ENCODE peak calls at places on chromosomes 4 and X, in nine cellular contexts. F, H, J, W, T, L, R, E and I are unnamed samples.

GRCh38 chr4:76589402-76589801 is 154.4 kb downstream of the SHROOM3 start:
- DNase-seq in F (no peak), H (peak), J (no peak), W (peak), T (no peak), L (no peak), R (peak), E (no peak), I (no peak)

GRCh38 chr4:104490770-104491395 is 3.8 kb downstream of the CXXC4 start:
- DNase-seq in F (no peak), H (peak), J (peak), W (peak), T (peak), L (peak), R (peak), E (no peak), I (peak)

GRCh38 chr4:54066718-54067129 is 2.3 kb upstream of the CHIC2 start:
- DNase-seq in F (no peak), H (no peak), J (no peak), W (no peak), T (no peak), L (no peak), R (no peak), E (no peak), I (no peak)

GRCh38 chr4:156939801-156940200 is 31.8 kb downstream of the PDGFC start:
- DNase-seq in F (no peak), H (no peak), J (no peak), W (no peak), T (no peak), L (no peak), R (no peak), E (no peak), I (no peak)

GRCh38 chr4:182478475-182478874 is 235.3 kb downstream of the TENM3 start:
- DNase-seq in F (no peak), H (peak), J (no peak), W (peak), T (peak), L (no peak), R (peak), E (no peak), I (peak)

GRCh38 chr4:75916091-75916661 is 13.9 kb upstream of the PPEF2 start:
- DNase-seq in F (peak), H (peak), J (peak), W (peak), T (peak), L (no peak), R (peak), E (peak), I (peak)

GRCh38 chr4:3372933-3373465 is 68.8 kb upstream of the HGFAC start:
- DNase-seq in F (no peak), H (no peak), J (no peak), W (no peak), T (no peak), L (peak), R (no peak), E (no peak), I (no peak)

GRCh38 chrX:19604375-19604774 is 89.1 kb upstream of the MAP3K15 start:
- DNase-seq in F (no peak), H (no peak), J (no peak), W (no peak), T (no peak), L (no peak), R (no peak), E (no peak), I (no peak)

DNA sequence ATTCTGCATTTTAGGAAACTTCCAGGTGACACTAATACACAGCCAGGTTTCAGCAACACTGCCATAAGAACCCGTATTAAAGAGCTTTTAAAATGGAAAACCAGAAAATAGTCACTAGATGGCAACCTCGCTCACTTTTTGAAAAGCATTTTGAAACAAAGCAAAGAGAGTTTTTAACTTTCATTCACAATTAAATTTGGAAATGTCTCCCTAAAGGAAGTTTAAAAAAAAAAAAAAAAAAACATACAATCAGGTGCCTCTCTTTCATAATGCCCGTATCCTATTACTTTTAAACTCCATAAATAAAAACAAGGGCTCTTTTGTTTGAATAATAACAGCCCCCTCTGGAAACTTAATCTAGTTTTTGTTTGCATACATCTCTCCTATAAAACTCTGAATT is 20.3 kb downstream of the MEPE start:
- DNase-seq in F (no peak), H (peak), J (no peak), W (peak), T (peak), L (no peak), R (peak), E (no peak), I (peak)
- TF ChIP-seq CTCF in F (peak), H (peak), J (peak), W (peak), T (peak), L (peak), R (peak), E (peak), I (peak)

GRCh38 chr4:169628579-169628978 is 8.2 kb downstream of the CLCN3 start:
- DNase-seq in F (no peak), H (no peak), J (no peak), W (no peak), T (no peak), L (no peak), R (no peak), E (no peak), I (no peak)

GRCh38 chr4:169627307-169627706 is 6.9 kb downstream of the CLCN3 start:
- DNase-seq in F (no peak), H (no peak), J (no peak), W (no peak), T (no peak), L (no peak), R (no peak), E (no peak), I (no peak)

GRCh38 chr4:169625886-169626285 is 5.5 kb downstream of the CLCN3 start:
- DNase-seq in F (no peak), H (no peak), J (no peak), W (no peak), T (no peak), L (no peak), R (no peak), E (no peak), I (no peak)

GRCh38 chr4:169630069-169630468 is 9.7 kb downstream of the CLCN3 start:
- DNase-seq in F (no peak), H (no peak), J (no peak), W (no peak), T (no peak), L (no peak), R (no peak), E (no peak), I (no peak)

DNA sequence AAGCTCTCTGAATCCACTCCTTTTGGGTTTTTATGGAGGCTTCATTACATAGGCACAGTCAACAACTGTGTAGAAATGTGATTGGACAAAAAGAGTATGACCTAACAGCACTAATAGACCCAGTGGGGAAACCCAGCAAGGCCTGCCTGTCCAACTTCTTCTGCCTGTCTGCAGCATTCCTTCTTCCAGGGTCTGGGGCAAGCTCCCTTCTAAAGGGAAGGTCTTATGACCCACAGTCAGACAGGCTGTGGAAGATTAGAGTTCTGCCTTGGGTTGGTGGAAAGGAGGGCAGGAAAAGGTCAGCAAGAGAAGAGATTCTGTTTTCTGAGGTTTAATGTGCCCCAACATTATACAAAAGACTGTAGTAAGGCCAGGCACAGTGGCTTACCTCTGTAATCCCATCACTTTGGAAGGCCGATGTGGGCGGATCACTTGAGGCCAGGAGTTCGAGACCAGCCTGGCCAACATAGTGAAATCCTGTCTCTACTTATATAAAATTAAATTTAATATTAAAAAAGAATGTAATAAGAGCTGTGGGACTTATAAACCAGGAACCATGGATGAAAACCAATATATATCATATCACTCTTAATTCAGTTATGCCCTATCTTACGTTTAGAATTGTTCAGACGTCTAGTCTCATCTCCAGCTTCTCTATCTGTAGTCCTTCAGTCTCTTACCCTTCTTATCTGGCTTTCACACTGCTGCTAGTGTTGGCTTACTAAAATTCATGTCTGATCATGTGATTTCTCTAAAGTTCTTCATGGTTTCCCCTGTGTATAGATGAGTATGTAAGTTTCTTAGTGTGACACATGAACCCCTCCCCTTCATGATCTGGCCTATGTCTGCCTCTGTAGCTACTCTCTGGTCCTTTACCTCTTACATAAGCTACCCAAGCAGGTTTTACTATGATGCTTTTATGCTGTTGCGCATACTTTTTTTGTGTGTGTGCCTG is 6.2 kb downstream of the CLCN3 start:
- DNase-seq in F (no peak), H (no peak), J (no peak), W (no peak), T (no peak), L (no peak), R (no peak), E (no peak), I (no peak)
- H3K27ac ChIP-seq in F (no peak), H (no peak), J (no peak), W (no peak), T (no peak), L (no peak), R (no peak), E (no peak), I (no peak)

DNA sequence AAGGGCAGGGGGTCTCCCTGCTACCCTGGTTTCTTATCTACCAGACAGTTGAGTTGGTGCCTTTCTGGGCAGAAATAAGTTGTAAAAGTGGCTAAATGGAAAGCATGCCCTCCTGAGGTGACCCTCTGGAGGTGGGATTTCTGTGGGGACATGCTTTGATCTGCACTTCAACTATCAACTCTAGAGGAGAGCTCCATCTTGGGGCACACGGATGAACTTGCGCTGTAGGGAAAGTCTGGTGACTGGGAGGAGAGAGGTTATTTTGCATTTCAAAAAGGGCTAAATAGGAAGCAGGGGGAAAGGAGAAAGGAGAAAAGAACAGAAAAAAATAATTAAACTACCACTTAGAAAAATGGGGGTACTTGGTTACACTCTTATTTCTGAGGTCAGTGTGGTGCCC is 12.7 kb upstream of the RHOXF2B start:
- DNase-seq in F (no peak), H (peak), J (no peak), W (no peak), T (no peak), L (no peak), R (no peak), E (no peak), I (no peak)
- TF ChIP-seq CTCF in F (peak), H (peak), J (no peak), W (peak), T (no peak), L (no peak), R (no peak), E (no peak), I (peak)

DNA sequence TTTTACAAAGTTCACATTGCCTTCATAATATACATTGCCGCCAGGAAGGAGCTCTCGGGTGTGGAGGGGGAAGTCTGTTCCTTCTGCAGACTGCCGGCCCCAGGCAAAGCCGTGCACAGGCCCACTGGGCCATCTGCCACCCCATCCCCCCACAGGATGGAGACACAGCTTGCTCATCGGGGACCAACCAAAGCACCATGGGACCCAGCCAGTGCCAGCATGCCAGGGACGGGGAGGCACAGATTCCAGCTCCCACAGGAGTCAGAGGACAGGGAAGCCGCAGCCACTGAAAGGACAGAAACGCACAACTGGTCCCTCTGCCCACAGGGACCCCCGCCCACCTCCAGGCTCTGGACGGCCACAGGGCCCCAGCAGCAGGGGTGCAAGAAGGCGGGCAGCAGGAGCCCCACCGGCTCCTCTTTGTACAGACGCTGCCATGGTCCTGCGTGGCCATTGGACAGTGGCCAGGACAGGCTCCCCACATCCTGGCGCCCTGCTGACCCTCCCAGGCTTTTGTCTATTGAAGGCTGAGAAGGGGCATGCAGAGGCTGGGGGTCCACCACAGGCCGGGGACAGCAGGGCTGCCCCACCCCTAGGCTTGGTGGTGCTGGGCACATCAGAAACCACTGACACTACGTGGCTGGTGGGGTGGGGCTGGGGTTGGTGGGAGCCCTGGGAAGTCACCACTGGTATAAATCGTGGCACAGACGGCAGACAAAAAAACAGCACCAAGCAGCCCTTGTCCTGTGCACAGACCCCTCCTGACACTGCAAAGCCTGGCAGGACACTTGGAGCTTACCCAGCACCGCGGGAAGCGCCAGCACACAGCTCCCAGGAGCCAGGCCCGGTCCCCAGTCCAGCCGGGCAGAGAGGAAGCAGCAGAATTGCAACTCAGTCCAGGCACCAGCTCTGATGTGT is 89.0 kb downstream of the FAM53A start:
- DNase-seq in F (no peak), H (no peak), J (no peak), W (no peak), T (no peak), L (no peak), R (no peak), E (no peak), I (no peak)
- H3K27ac ChIP-seq in F (no peak), H (no peak), J (no peak), W (no peak), T (no peak), L (no peak), R (no peak), E (no peak), I (no peak)

GRCh38 chr4:57605374-57605773 is 495.2 kb upstream of the IGFBP7 start:
- DNase-seq in F (no peak), H (no peak), J (no peak), W (no peak), T (no peak), L (no peak), R (no peak), E (no peak), I (no peak)
- TF ChIP-seq CTCF in F (no peak), H (no peak), J (no peak), W (no peak), T (no peak), L (no peak), R (no peak), E (no peak), I (no peak)

DNA sequence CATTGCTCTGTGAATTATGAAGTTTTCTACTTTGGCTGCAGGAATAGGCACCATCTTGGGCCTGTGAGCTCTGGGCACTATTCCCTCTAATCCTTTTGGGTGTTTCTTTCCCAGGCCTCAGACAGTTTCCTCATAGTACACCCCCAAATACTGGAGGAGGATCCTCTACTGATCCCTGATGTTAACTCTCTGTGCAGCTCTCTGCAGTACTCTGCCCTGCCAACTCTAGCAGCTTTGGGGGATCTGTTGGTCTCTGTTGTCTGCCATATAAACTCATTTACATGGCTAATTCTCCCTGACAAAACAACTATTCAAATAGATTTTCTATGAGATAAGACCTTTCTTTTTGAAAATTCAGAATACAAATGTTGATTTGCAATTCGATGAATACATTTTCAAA is 29.9 kb downstream of the USP53 start:
- DNase-seq in F (no peak), H (peak), J (no peak), W (no peak), T (no peak), L (no peak), R (no peak), E (no peak), I (no peak)
- H3K27ac ChIP-seq in F (no peak), H (no peak), J (no peak), W (no peak), T (no peak), L (no peak), R (no peak), E (no peak), I (no peak)

DNA sequence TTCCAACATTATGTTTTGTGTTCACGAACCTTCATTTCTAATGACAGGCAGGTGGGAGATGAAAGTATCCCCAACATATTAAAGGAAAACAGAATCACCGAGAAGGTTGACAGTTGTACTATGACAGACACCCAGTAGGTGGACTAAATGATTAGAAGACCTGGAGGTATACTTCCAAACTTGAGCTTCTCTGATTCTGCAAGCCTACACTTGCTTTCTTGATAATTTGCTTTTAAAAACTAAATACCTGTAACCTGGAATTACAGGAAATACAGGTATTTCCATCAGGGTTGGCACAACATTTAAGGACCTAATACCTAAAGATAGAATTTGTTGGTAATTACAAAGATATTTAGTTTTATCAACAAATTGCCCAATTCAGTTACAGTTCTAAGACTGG is 43.4 kb downstream of the C4orf51 start:
- DNase-seq in F (no peak), H (no peak), J (no peak), W (peak), T (no peak), L (no peak), R (no peak), E (no peak), I (no peak)
- TF ChIP-seq CTCF in F (no peak), H (no peak), J (no peak), W (peak), T (no peak), L (no peak), R (no peak), E (no peak), I (no peak)

DNA sequence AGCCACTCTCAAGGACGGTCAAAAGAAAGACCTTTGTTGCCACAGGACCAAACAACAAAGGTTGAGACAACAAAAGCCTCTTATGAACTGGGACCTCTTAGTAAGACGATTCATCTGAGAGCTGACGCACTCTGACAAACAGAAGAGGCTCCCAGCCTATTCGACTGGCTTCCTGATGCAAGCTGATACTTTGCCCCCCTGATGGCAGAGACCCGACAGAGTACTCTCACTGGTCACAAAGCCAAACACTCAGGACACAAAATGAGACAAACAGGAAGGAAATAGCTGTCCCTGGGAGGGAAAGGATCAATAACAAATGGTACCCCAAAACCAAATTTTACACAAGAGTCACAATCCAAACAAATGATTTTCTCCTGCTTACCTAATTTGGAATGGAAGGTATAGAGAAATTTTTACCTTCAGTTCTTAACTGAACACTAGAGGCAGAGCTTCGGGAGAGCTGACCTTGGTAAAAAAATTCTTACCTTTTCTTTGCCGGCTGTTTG is 75.2 kb upstream of the PLAC8 start:
- DNase-seq in F (no peak), H (peak), J (no peak), W (no peak), T (no peak), L (no peak), R (no peak), E (no peak), I (no peak)
- H3K27ac ChIP-seq in F (peak), H (no peak), J (no peak), W (no peak), T (no peak), L (no peak), R (no peak), E (no peak), I (no peak)